ENCODE peak calls at places on chromosomes 7 and 10, in four cellular contexts. G is ovary, N is A549, E is H1. R is an unnamed sample. For H3K4me1, the result is how much of the 10 kb centered on the place peaks cover.

GRCh38 chr10:17519457-17519856 is 65.1 kb upstream of the ST8SIA6 start:
- DNase-seq in G (no peak), N (no peak), E (no peak), R (no peak)

GRCh38 chr10:73789659-73790055 is 4.3 kb downstream of the ZSWIM8 start:
- DNase-seq in G (no peak), N (no peak), E (no peak), R (no peak)

GRCh38 chr10:122269097-122269687 is 1.9 kb upstream of the BTBD16 start:
- DNase-seq in G (no peak), N (no peak), E (no peak), R (no peak)

GRCh38 chr7:38584443-38585210 is 46.5 kb downstream of the AMPH start:
- DNase-seq in G (no peak), N (no peak), E (no peak), R (no peak)

GRCh38 chr10:78413294-78414055 is 379.8 kb downstream of the RPS24 start:
- DNase-seq in G (no peak), N (no peak), E (no peak), R (no peak)

GRCh38 chr7:134365341-134366054 is 48.8 kb upstream of the SLC35B4 start:
- DNase-seq in G (no peak), N (peak), E (no peak), R (no peak)

GRCh38 chr10:28054211-28054888 is 55.5 kb upstream of the ODAD2 start:
- DNase-seq in G (no peak), N (no peak), E (no peak), R (no peak)

GRCh38 chr10:132788831-132789219 is 2.9 kb upstream of the NKX6-2 start:
- DNase-seq in G (no peak), N (no peak), E (no peak), R (no peak)

GRCh38 chr10:33337335-33337854 is 2.9 kb upstream of the NRP1 start:
- DNase-seq in G (peak), N (peak), E (no peak), R (no peak)

GRCh38 chr7:55622241-55622835 is 50.0 kb upstream of the VOPP1 start:
- DNase-seq in G (no peak), N (no peak), E (no peak), R (no peak)

GRCh38 chr7:142556745-142557144 is 192.5 kb upstream of the PRSS1 start:
- DNase-seq in G (no peak), N (peak), E (no peak), R (peak)

GRCh38 chr10:32692174-32692573 is 246.2 kb downstream of the CCDC7 start:
- DNase-seq in G (no peak), N (no peak), E (no peak), R (no peak)

GRCh38 chr7:15853832-15854470 is 167.5 kb upstream of the MEOX2 start:
- DNase-seq in G (no peak), N (no peak), E (no peak), R (no peak)

GRCh38 chr7:2654059-2654458 is 22.3 kb downstream of the TTYH3 start:
- DNase-seq in G (no peak), N (no peak), E (no peak), R (no peak)

GRCh38 chr7:111014074-111014473 is 76.9 kb upstream of the LRRN3 start:
- DNase-seq in G (no peak), N (no peak), E (no peak), R (no peak)

GRCh38 chr10:47276576-47277351 is 23.2 kb upstream of the GDF10 start:
- DNase-seq in G (no peak), N (no peak), E (peak), R (no peak)

GRCh38 chr7:135247746-135248471 is 14.3 kb downstream of the STRA8 start:
- DNase-seq in G (no peak), N (no peak), E (peak), R (no peak)

GRCh38 chr10:30527623-30528426 is 93.8 kb downstream of the MAP3K8 start:
- DNase-seq in G (no peak), N (no peak), E (no peak), R (no peak)

GRCh38 chr10:104337527-104337984 is 709 bp downstream of the ITPRIP start:
- DNase-seq in G (peak), N (peak), E (no peak), R (peak)

GRCh38 chr10:6977641-6978627 is 397.9 kb upstream of the PRKCQ start:
- DNase-seq in G (no peak), N (no peak), E (no peak), R (no peak)

GRCh38 chr10:102462512-102463054 is 11.2 kb upstream of the C10orf95 start:
- DNase-seq in G (no peak), N (no peak), E (peak), R (no peak)

GRCh38 chr10:110207805-110208613 is 604 bp downstream of the MXI1 start:
- DNase-seq in G (peak), N (peak), E (peak), R (peak)

GRCh38 chr10:69733791-69734261 is 67.9 kb upstream of the COL13A1 start:
- DNase-seq in G (no peak), N (peak), E (no peak), R (no peak)

GRCh38 chr7:124022551-124022950 is 10.3 kb downstream of the TMEM229A start:
- DNase-seq in G (no peak), N (no peak), E (no peak), R (no peak)

GRCh38 chr7:6653101-6653995 is 16.2 kb downstream of the ZNF316 start:
- DNase-seq in G (no peak), N (no peak), E (no peak), R (no peak)

GRCh38 chr10:72084094-72084459 is 4.3 kb downstream of the SPOCK2 start:
- DNase-seq in G (peak), N (no peak), E (no peak), R (no peak)

GRCh38 chr10:6916601-6917000 is 336.5 kb upstream of the PRKCQ start:
- DNase-seq in G (no peak), N (no peak), E (no peak), R (no peak)

GRCh38 chr10:128150045-128150493 is 23.8 kb upstream of the MKI67 start:
- DNase-seq in G (no peak), N (peak), E (peak), R (peak)

GRCh38 chr7:129531721-129532120 is 29.4 kb downstream of the SMKR1 start:
- DNase-seq in G (no peak), N (no peak), E (no peak), R (no peak)

GRCh38 chr7:129529643-129530042 is 27.3 kb downstream of the SMKR1 start:
- DNase-seq in G (no peak), N (no peak), E (no peak), R (no peak)

GRCh38 chr7:129535896-129536295 is 33.6 kb downstream of the SMKR1 start:
- DNase-seq in G (no peak), N (no peak), E (no peak), R (no peak)

GRCh38 chr7:129530881-129531391 is 28.6 kb downstream of the SMKR1 start:
- DNase-seq in G (no peak), N (peak), E (no peak), R (no peak)

DNA sequence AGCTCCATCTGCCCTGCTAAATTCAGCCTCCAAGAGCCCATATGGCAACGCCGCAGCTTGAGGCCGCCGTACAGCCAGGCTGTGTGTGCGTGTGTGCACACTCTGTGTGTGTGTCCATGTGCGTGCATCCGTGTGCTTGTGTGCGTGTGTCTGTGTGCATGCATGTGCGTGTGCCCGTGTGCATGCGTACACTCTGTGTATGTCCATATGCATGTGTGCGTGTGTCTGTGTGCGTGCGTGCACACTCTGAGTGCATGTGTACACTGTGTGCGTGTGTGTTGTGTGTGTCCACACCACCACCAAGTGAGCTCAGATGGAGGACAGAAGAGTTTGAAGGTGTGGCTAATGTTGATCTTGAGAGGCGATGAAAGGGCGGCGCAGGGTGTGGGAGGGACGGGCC is 30.0 kb downstream of the SMKR1 start:
- DNase-seq in G (no peak), N (no peak), E (no peak), R (no peak)
- H3K4me1 ChIP-seq in G (under half), N (under half), E (under half), R (under half)

GRCh38 chr7:87345962-87346371 is 503 bp downstream of the CROT start:
- DNase-seq in G (no peak), N (no peak), E (no peak), R (no peak)

GRCh38 chr7:87347682-87348081 is 2.2 kb downstream of the CROT start:
- DNase-seq in G (no peak), N (no peak), E (no peak), R (no peak)

GRCh38 chr7:87347207-87347606 is 1.7 kb downstream of the CROT start:
- DNase-seq in G (no peak), N (no peak), E (no peak), R (no peak)

GRCh38 chr7:87344446-87344845 is 1.0 kb upstream of the CROT start:
- DNase-seq in G (no peak), N (no peak), E (no peak), R (no peak)

GRCh38 chr7:87345166-87345927 is at the start of gene CROT:
- DNase-seq in G (peak), N (peak), E (peak), R (peak)
- TF ChIP-seq EP300 in G (no peak), N (no peak), E (no peak), R (no peak)

DNA sequence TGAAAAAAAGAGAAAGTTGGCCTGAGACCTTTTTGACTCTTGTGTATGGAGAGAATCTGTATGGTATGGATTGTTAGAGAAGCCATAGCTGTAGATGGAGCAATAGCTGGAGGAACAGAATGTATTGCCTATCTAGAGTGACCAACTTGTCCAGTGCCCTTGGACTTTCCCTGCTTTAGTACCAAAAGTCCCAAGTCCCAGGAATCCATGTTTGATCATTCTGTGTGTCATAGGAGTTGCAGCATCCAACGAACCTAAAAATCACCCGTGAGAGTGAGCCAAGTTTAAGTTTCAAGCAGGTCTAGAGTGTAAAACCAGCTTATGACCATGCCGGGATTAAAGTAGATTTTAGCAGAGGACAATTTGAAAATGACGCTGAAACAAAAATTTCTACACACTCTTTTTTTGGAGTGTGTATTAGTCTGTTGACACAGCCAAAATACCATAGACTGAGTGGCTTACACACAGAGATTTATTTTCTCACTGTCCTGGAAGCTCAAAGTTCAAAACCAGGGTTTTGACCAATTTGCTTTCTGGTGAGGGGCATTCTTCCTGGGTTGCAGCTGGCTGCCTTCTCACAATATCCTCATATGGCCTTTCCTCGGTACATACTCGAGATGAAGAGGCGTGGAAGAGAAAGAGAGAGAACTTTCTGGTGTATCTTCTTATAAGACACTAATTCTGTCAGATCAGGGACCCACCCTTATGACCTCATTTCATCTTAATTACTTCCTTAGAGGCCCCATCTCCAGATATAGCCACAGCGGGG is 36.9 kb upstream of the ZNF518A start:
- DNase-seq in G (no peak), N (no peak), E (no peak), R (no peak)
- TF ChIP-seq CTCF in G (no peak), N (no peak), E (no peak), R (no peak)

GRCh38 chr7:105020926-105021325 is 6.9 kb downstream of the KMT2E start:
- DNase-seq in G (no peak), N (no peak), E (no peak), R (no peak)
- H3K4me1 ChIP-seq in G (under half), N (half or more), E (under half), R (half or more)

GRCh38 chr7:47557317-47557985 is 24.5 kb downstream of the TNS3 start:
- DNase-seq in G (no peak), N (peak), E (no peak), R (no peak)
- TF ChIP-seq EP300 in G (no peak), N (no peak), E (no peak), R (no peak)

DNA sequence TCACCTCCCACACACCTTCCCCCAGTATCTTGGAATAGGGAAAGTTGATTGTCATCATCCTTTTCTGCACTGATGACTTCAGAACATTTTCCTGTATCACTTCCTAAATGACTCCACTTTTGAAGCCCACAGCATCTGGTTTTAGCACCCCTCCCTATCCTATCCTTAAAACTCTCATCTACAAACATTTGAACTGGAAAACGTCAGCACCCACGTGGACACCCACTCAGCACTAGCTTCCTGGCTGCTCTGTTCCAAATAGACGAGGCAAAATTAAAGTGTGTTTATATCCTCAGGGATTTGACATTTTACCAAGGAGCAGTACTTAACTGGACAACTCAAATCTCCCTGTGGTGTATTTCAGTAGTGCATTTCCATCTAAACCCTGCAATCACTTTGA is 73.9 kb downstream of the REEP3 start:
- DNase-seq in G (no peak), N (no peak), E (no peak), R (no peak)
- TF ChIP-seq CTCF in G (no peak), N (no peak), E (no peak), R (no peak)

R was measured in transverse colon.